ENCODE peak calls at places on chromosomes 11 and 22, in seven cellular contexts. One of them, this sample, is unnamed.

GRCh38 chr22:25702046-25702445 is 39.9 kb upstream of the MYO18B start:
- DNase-seq in stomach: no peak
- DNase-seq in A549: no peak
- DNase-seq in gastrocnemius medialis: no peak
- DNase-seq in adrenal gland: no peak
- DNase-seq in uterus: no peak
- DNase-seq in transverse colon: no peak
- DNase-seq in this sample: no peak

GRCh38 chr11:45110562-45110961 is 35.9 kb upstream of the PRDM11 start:
- DNase-seq in stomach: peak; percentile 48
- DNase-seq in A549: peak; percentile 70
- DNase-seq in gastrocnemius medialis: no peak
- DNase-seq in adrenal gland: peak; percentile 63
- DNase-seq in uterus: peak; percentile 65
- DNase-seq in transverse colon: peak; percentile 33
- DNase-seq in this sample: no peak

GRCh38 chr11:99325807-99326206 is 305.1 kb downstream of the CNTN5 start:
- DNase-seq in stomach: no peak
- DNase-seq in A549: peak; percentile 2
- DNase-seq in gastrocnemius medialis: peak; percentile 16
- DNase-seq in adrenal gland: peak; percentile 10
- DNase-seq in uterus: no peak
- DNase-seq in transverse colon: no peak
- DNase-seq in this sample: no peak

GRCh38 chr11:35487532-35488078 is 37.8 kb downstream of the PAMR1 start:
- DNase-seq in stomach: no peak
- DNase-seq in A549: no peak
- DNase-seq in gastrocnemius medialis: no peak
- DNase-seq in adrenal gland: peak; percentile 28
- DNase-seq in uterus: peak; percentile 48
- DNase-seq in transverse colon: no peak
- DNase-seq in this sample: no peak

GRCh38 chr22:48676266-48677167 is 1151.2 kb downstream of the BRD1 start:
- DNase-seq in stomach: no peak
- DNase-seq in A549: no peak
- DNase-seq in gastrocnemius medialis: no peak
- DNase-seq in adrenal gland: no peak
- DNase-seq in uterus: no peak
- DNase-seq in transverse colon: no peak
- DNase-seq in this sample: no peak

GRCh38 chr11:100883860-100884259 is 196.8 kb downstream of the ARHGAP42 start:
- DNase-seq in stomach: no peak
- DNase-seq in A549: no peak
- DNase-seq in gastrocnemius medialis: no peak
- DNase-seq in adrenal gland: no peak
- DNase-seq in uterus: no peak
- DNase-seq in transverse colon: no peak
- DNase-seq in this sample: no peak

GRCh38 chr11:8263109-8263768 is 439 bp downstream of the LMO1 start:
- DNase-seq in stomach: no peak
- DNase-seq in A549: no peak
- DNase-seq in gastrocnemius medialis: peak; percentile 21
- DNase-seq in adrenal gland: no peak
- DNase-seq in uterus: peak; percentile 3
- DNase-seq in transverse colon: no peak
- DNase-seq in this sample: peak; percentile 58

GRCh38 chr11:102920118-102920684 is 35.3 kb downstream of the MMP13 start:
- DNase-seq in stomach: no peak
- DNase-seq in A549: no peak
- DNase-seq in gastrocnemius medialis: no peak
- DNase-seq in adrenal gland: no peak
- DNase-seq in uterus: no peak
- DNase-seq in transverse colon: no peak
- DNase-seq in this sample: no peak

GRCh38 chr22:43878079-43878795 is 13.6 kb downstream of the PNPLA5 start:
- DNase-seq in stomach: no peak
- DNase-seq in A549: no peak
- DNase-seq in gastrocnemius medialis: no peak
- DNase-seq in adrenal gland: no peak
- DNase-seq in uterus: no peak
- DNase-seq in transverse colon: no peak
- DNase-seq in this sample: peak; percentile 26

GRCh38 chr22:49922926-49923325 is 4.5 kb downstream of the CRELD2 start:
- DNase-seq in stomach: no peak
- DNase-seq in A549: no peak
- DNase-seq in gastrocnemius medialis: no peak
- DNase-seq in adrenal gland: no peak
- DNase-seq in uterus: no peak
- DNase-seq in transverse colon: no peak
- DNase-seq in this sample: no peak

GRCh38 chr11:44916797-44917196 is 33.9 kb downstream of the TP53I11 start:
- DNase-seq in stomach: no peak
- DNase-seq in A549: no peak
- DNase-seq in gastrocnemius medialis: no peak
- DNase-seq in adrenal gland: peak; percentile 60
- DNase-seq in uterus: no peak
- DNase-seq in transverse colon: no peak
- DNase-seq in this sample: no peak

GRCh38 chr22:37260939-37261338 is 16.9 kb upstream of the RAC2 start:
- DNase-seq in stomach: peak; percentile 67
- DNase-seq in A549: peak; percentile 53
- DNase-seq in gastrocnemius medialis: no peak
- DNase-seq in adrenal gland: peak; percentile 73
- DNase-seq in uterus: no peak
- DNase-seq in transverse colon: peak; percentile 63
- DNase-seq in this sample: no peak
- TF ChIP-seq CTCF in stomach: peak; percentile 89
- TF ChIP-seq CTCF in A549: peak; percentile 61
- TF ChIP-seq CTCF in gastrocnemius medialis: peak; percentile 75
- TF ChIP-seq CTCF in adrenal gland: peak; percentile 91
- TF ChIP-seq CTCF in uterus: peak; percentile 60
- TF ChIP-seq CTCF in transverse colon: peak; percentile 84
- TF ChIP-seq CTCF in this sample: peak; percentile 60

GRCh38 chr11:128174465-128175101 is 412.8 kb downstream of the ETS1 start:
- DNase-seq in stomach: no peak
- DNase-seq in A549: no peak
- DNase-seq in gastrocnemius medialis: no peak
- DNase-seq in adrenal gland: no peak
- DNase-seq in uterus: no peak
- DNase-seq in transverse colon: no peak
- DNase-seq in this sample: no peak
- H3K27ac ChIP-seq in stomach: no peak overlapping the region
- H3K27ac ChIP-seq in A549: peak overlapping the region; percentile 58
- H3K27ac ChIP-seq in gastrocnemius medialis: no peak overlapping the region
- H3K27ac ChIP-seq in adrenal gland: no peak overlapping the region
- H3K27ac ChIP-seq in uterus: no peak overlapping the region
- H3K27ac ChIP-seq in transverse colon: no peak overlapping the region
- H3K27ac ChIP-seq in this sample: no peak overlapping the region

GRCh38 chr11:59214141-59214893 is 1.6 kb upstream of the MPEG1 start:
- DNase-seq in stomach: no peak
- DNase-seq in A549: no peak
- DNase-seq in gastrocnemius medialis: no peak
- DNase-seq in adrenal gland: no peak
- DNase-seq in uterus: no peak
- DNase-seq in transverse colon: no peak
- DNase-seq in this sample: no peak

GRCh38 chr11:59212222-59212621 is 505 bp downstream of the MPEG1 start:
- DNase-seq in stomach: no peak
- DNase-seq in A549: no peak
- DNase-seq in gastrocnemius medialis: no peak
- DNase-seq in adrenal gland: no peak
- DNase-seq in uterus: no peak
- DNase-seq in transverse colon: no peak
- DNase-seq in this sample: no peak

GRCh38 chr11:59216654-59217640 is 4.2 kb upstream of the MPEG1 start:
- DNase-seq in stomach: peak; percentile 40
- DNase-seq in A549: no peak
- DNase-seq in gastrocnemius medialis: peak; percentile 47
- DNase-seq in adrenal gland: peak; percentile 53
- DNase-seq in uterus: peak; percentile 74
- DNase-seq in transverse colon: peak; percentile 46
- DNase-seq in this sample: no peak

GRCh38 chr11:59208956-59209355 is 3.8 kb downstream of the MPEG1 start:
- DNase-seq in stomach: no peak
- DNase-seq in A549: no peak
- DNase-seq in gastrocnemius medialis: no peak
- DNase-seq in adrenal gland: no peak
- DNase-seq in uterus: no peak
- DNase-seq in transverse colon: no peak
- DNase-seq in this sample: no peak

DNA sequence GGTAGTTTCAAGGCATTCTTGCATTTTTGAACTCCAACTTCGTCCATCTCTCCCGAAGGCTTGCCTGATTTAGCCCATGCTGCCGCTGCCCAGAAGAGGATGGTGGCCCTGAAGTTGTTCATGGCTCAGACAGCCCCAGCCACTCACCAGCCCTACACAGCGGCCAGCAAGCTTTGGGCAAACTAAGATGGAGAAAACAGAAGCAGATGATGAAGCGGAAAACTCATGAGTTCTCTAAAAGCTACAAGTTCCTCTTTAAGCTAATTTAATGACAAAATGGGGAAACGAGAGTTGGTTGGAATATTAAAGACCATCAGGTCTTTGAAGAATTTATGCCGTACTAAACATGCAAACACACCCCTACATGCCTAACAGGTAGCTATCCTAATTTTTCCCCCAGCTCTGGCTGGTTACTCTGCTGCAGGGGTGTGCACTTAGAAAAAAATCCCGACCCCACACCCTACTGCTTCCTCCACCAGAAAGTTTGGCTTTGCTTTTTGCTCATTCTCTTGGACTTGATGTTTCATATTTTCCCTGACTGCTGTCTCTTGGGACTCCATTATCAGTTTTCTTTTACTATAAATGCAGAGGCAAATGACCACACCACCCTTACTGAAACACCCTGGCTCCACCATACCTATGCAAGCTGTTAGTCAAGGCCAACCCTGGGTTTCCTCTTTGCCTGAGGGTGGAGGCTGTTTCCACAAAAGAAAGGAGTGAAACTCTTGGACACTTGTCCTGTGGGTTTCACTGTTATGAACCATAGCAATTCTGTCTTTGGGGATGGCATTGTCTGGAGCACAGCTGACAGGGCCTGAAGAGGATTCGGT is at the start of gene MPEG1:
- DNase-seq in stomach: no peak
- DNase-seq in A549: no peak
- DNase-seq in gastrocnemius medialis: no peak
- DNase-seq in adrenal gland: no peak
- DNase-seq in uterus: no peak
- DNase-seq in transverse colon: no peak
- DNase-seq in this sample: no peak
- TF ChIP-seq POLR2A in stomach: no peak
- TF ChIP-seq POLR2A in A549: no peak
- TF ChIP-seq POLR2A in gastrocnemius medialis: no peak
- TF ChIP-seq POLR2A in adrenal gland: no peak
- TF ChIP-seq POLR2A in uterus: no peak
- TF ChIP-seq POLR2A in transverse colon: peak; percentile 46
- TF ChIP-seq POLR2A in this sample: no peak

DNA sequence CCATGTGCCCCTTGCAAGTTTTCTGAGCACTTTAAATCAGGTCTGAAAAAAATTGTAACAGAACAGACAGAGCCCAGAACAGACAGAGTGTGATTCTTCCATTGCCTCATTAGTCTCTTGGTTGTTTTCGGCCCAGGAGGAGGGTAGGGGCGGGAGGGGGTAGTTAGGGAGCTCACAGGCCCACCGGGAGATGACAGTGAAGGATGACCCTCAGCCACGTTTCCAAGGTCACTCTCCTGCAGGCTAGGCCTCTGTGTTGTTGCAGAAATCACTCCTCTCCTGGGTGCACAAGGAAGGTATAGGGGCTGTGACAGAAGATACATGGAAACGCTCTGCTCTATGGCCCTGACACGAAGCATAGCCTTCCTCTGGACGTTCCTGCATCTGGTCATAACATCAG is 69.3 kb downstream of the ABTB2 start:
- DNase-seq in stomach: no peak
- DNase-seq in A549: no peak
- DNase-seq in gastrocnemius medialis: no peak
- DNase-seq in adrenal gland: peak; percentile 19
- DNase-seq in uterus: no peak
- DNase-seq in transverse colon: no peak
- DNase-seq in this sample: no peak
- TF ChIP-seq CTCF in stomach: no peak
- TF ChIP-seq CTCF in A549: no peak
- TF ChIP-seq CTCF in gastrocnemius medialis: no peak
- TF ChIP-seq CTCF in adrenal gland: no peak
- TF ChIP-seq CTCF in uterus: no peak
- TF ChIP-seq CTCF in transverse colon: no peak
- TF ChIP-seq CTCF in this sample: no peak

GRCh38 chr22:31614781-31615480 is 47.1 kb downstream of the PISD start:
- DNase-seq in stomach: no peak
- DNase-seq in A549: no peak
- DNase-seq in gastrocnemius medialis: no peak
- DNase-seq in adrenal gland: no peak
- DNase-seq in uterus: no peak
- DNase-seq in transverse colon: no peak
- DNase-seq in this sample: no peak

GRCh38 chr22:31615940-31616314 is 46.1 kb downstream of the PISD start:
- DNase-seq in stomach: no peak
- DNase-seq in A549: no peak
- DNase-seq in gastrocnemius medialis: no peak
- DNase-seq in adrenal gland: no peak
- DNase-seq in uterus: no peak
- DNase-seq in transverse colon: no peak
- DNase-seq in this sample: no peak

GRCh38 chr22:31615481-31615840 is 46.6 kb downstream of the PISD start:
- DNase-seq in stomach: no peak
- DNase-seq in A549: no peak
- DNase-seq in gastrocnemius medialis: no peak
- DNase-seq in adrenal gland: no peak
- DNase-seq in uterus: no peak
- DNase-seq in transverse colon: no peak
- DNase-seq in this sample: no peak

GRCh38 chr22:31618057-31618456 is 44.0 kb downstream of the PISD start:
- DNase-seq in stomach: no peak
- DNase-seq in A549: no peak
- DNase-seq in gastrocnemius medialis: no peak
- DNase-seq in adrenal gland: no peak
- DNase-seq in uterus: no peak
- DNase-seq in transverse colon: no peak
- DNase-seq in this sample: no peak

DNA sequence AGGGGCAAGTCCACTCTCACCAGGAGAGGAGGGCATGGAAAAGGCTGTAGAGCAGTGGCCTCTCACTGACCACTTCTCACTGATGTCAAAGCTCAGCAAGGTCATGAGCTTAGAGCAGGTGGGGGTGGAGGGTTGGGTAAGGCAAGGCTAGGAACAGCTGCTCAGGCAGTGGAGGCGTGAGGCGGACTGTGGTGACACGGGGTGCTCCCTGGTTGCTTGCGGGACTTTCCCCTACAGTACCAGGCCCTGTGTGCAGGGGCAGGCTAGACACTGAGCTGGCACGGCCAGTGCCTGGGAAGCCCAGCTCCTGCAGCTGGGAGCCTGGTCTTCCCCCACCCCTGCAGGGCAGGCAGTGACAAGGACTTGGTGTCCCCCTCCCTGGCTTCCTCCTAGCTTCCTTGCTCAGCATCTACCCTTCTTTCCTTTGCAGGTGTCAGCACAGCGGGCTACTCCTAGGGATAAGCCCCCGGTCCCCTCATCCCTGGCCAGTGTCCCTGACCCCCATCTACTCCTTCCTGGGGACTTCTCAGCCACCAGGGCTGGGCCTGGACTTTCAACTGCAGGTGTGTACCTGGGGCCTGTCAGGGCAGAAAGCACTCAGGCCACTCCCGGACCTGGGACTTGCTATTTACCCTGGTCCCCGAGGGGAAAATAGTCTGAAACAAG is 45.6 kb downstream of the PISD start:
- DNase-seq in stomach: no peak
- DNase-seq in A549: no peak
- DNase-seq in gastrocnemius medialis: no peak
- DNase-seq in adrenal gland: peak; percentile 54
- DNase-seq in uterus: no peak
- DNase-seq in transverse colon: no peak
- DNase-seq in this sample: no peak
- H3K27ac ChIP-seq in stomach: no peak overlapping the region
- H3K27ac ChIP-seq in A549: no peak overlapping the region
- H3K27ac ChIP-seq in gastrocnemius medialis: no peak overlapping the region
- H3K27ac ChIP-seq in adrenal gland: no peak overlapping the region
- H3K27ac ChIP-seq in uterus: no peak overlapping the region
- H3K27ac ChIP-seq in transverse colon: no peak overlapping the region
- H3K27ac ChIP-seq in this sample: no peak overlapping the region

This sample was measured in suprapubic skin.